ENCODE peak calls at places on chromosomes 6 and 20, in eight cellular contexts. S is B cell, T is Peyer's patch, H is mammary epithelial cell, I is astrocyte of the cerebellum, D is sigmoid colon, R is neural crest cell, W is AG10803. A is an unnamed sample.

GRCh38 chr6:30542915-30543314 is 13.4 kb downstream of the GNL1 start:
- DNase-seq in I (no peak), S (no peak), T (no peak), W (no peak), H (no peak), D (no peak), R (no peak), A (no peak)

GRCh38 chr6:141483561-141484061 is 649.1 kb upstream of the GJE1 start:
- DNase-seq in D (no peak), S (peak; percentile 75), T (peak; percentile 64), I (peak; percentile 57), H (peak; percentile 77), R (no peak), W (peak; percentile 98), A (peak; percentile 81)

GRCh38 chr6:65979120-65979519 is 272.1 kb upstream of the EYS start:
- DNase-seq in D (no peak), T (no peak), R (no peak), H (no peak), I (no peak), S (no peak), W (peak; percentile 56), A (no peak)

GRCh38 chr6:43221046-43221773 is 8.1 kb downstream of the DNPH1 start:
- DNase-seq in S (no peak), T (no peak), H (peak; percentile 29), I (no peak), R (no peak), W (peak; percentile 14), D (peak; percentile 35), A (no peak)

GRCh38 chr6:75418233-75418632 is 75.4 kb downstream of the FILIP1 start:
- DNase-seq in S (no peak), T (no peak), R (no peak), H (peak; percentile 73), I (no peak), W (peak; percentile 69), D (no peak), A (no peak)

GRCh38 chr6:80235647-80236046 is 129.2 kb downstream of the BCKDHB start:
- DNase-seq in D (no peak), R (no peak), H (no peak), T (no peak), I (no peak), W (no peak), S (no peak), A (no peak)

GRCh38 chr6:105593056-105593455 is 190.2 kb upstream of the PREP start:
- DNase-seq in S (no peak), I (no peak), H (peak; percentile 77), R (no peak), W (peak; percentile 51), T (no peak), D (no peak), A (no peak)

GRCh38 chr6:3748208-3748701 is 3.3 kb downstream of the PXDC1 start:
- DNase-seq in D (no peak), T (peak; percentile 54), W (peak; percentile 91), I (no peak), R (peak; percentile 69), H (peak; percentile 65), S (no peak), A (peak; percentile 70)

GRCh38 chr6:100426689-100427338 is 37.9 kb downstream of the SIM1 start:
- DNase-seq in T (no peak), D (no peak), I (no peak), W (peak; percentile 17), H (no peak), S (no peak), R (no peak), A (no peak)

GRCh38 chr6:41713650-41714291 is 21.6 kb downstream of the TFEB start:
- DNase-seq in T (peak; percentile 72), I (no peak), R (no peak), S (peak; percentile 68), D (no peak), H (peak; percentile 90), W (no peak), A (no peak)

GRCh38 chr6:105453968-105454367 is 51.1 kb upstream of the PREP start:
- DNase-seq in R (no peak), H (no peak), T (no peak), I (no peak), W (peak; percentile 26), S (no peak), D (no peak), A (no peak)

GRCh38 chr6:163337958-163338357 is 76.6 kb upstream of the QKI start:
- DNase-seq in H (no peak), I (no peak), R (no peak), T (no peak), D (no peak), W (no peak), S (no peak), A (no peak)

GRCh38 chr6:25617997-25618396 is 34.0 kb upstream of the SCGN start:
- DNase-seq in W (no peak), T (no peak), S (no peak), D (no peak), H (no peak), I (no peak), R (no peak), A (no peak)

GRCh38 chr6:166419268-166419667 is 36.5 kb upstream of the MPC1 start:
- DNase-seq in H (peak; percentile 76), T (peak; percentile 41), I (peak; percentile 36), S (no peak), W (peak; percentile 24), R (no peak), D (no peak), A (peak; percentile 74)

GRCh38 chr6:63525186-63525878 is 46.9 kb upstream of the LOC128125822 start:
- DNase-seq in D (no peak), S (no peak), T (no peak), R (no peak), H (no peak), I (no peak), W (no peak), A (no peak)

GRCh38 chr6:14804001-14804401 is 441.9 kb upstream of the JARID2 start:
- DNase-seq in R (no peak), D (no peak), S (no peak), H (peak; percentile 80), W (peak; percentile 50), I (no peak), T (no peak), A (no peak)

GRCh38 chr6:29734046-29735018 is 11.1 kb downstream of the HLA-F start:
- DNase-seq in I (no peak), H (peak; percentile 25), D (no peak), R (no peak), S (no peak), T (no peak), W (no peak), A (no peak)

GRCh38 chr6:45691426-45691825 is 313.7 kb upstream of the SUPT3H start:
- DNase-seq in D (no peak), S (no peak), W (no peak), T (no peak), R (no peak), I (no peak), H (no peak), A (no peak)

GRCh38 chr6:8548979-8549378 is 113.6 kb upstream of the SLC35B3 start:
- DNase-seq in H (no peak), D (no peak), I (no peak), R (no peak), W (no peak), S (no peak), T (no peak), A (no peak)

GRCh38 chr6:2101213-2101612 is 144.2 kb downstream of the GMDS start:
- DNase-seq in S (no peak), D (no peak), T (no peak), R (no peak), W (peak; percentile 13), H (peak; percentile 42), I (no peak), A (no peak)

GRCh38 chr6:2103644-2104523 is 141.5 kb downstream of the GMDS start:
- DNase-seq in R (no peak), S (no peak), H (peak; percentile 54), I (peak; percentile 36), D (no peak), T (no peak), W (peak; percentile 54), A (no peak)

GRCh38 chr6:2102966-2103365 is 142.4 kb downstream of the GMDS start:
- DNase-seq in W (no peak), D (no peak), T (no peak), R (no peak), S (no peak), H (no peak), I (no peak), A (no peak)

GRCh38 chr6:2102316-2102883 is 143.0 kb downstream of the GMDS start:
- DNase-seq in W (no peak), I (no peak), H (peak; percentile 10), T (no peak), D (no peak), R (no peak), S (no peak), A (no peak)

DNA sequence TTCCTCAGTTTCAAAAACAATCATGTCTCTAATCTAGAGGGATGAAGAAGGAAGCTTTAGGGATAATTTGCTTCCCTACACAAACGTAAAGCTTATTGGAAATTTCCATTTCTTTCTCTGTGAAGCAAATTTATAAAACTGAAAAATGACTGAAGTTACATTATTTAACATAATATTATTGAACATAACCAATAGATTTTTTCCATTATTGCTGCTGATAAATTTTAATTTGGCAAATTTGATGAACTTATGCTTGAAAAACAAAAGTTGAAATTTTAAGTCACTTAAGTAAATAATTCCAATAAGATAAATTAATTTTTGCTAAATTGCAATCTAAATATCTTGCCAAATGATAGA is 140.9 kb downstream of the GMDS start:
- DNase-seq in H (no peak), R (no peak), T (no peak), D (no peak), I (no peak), S (no peak), W (no peak), A (no peak)
- TF ChIP-seq CTCF in H (no peak), R (no peak), T (no peak), D (no peak), I (no peak), S (peak; percentile 32), W (no peak), A (no peak)

GRCh38 chr6:11381801-11382513 is 149.5 kb upstream of the NEDD9 start:
- DNase-seq in S (peak; percentile 83), D (no peak), H (no peak), R (no peak), W (no peak), I (no peak), T (peak; percentile 83), A (no peak)
- TF ChIP-seq CTCF in S (no peak), D (no peak), H (no peak), R (no peak), W (no peak), I (no peak), T (no peak), A (no peak)

GRCh38 chr6:44265003-44265842 is at the start of gene NFKBIE:
- DNase-seq in T (peak; percentile 96), D (peak; percentile 97), W (peak; percentile 82), H (peak; percentile 94), S (peak; percentile 95), I (peak; percentile 63), R (peak; percentile 94), A (no peak)
- TF ChIP-seq CTCF in T (no peak), D (no peak), W (peak; percentile 23), H (peak; percentile 40), S (peak; percentile 66), I (peak; percentile 46), R (peak; percentile 44), A (no peak)

DNA sequence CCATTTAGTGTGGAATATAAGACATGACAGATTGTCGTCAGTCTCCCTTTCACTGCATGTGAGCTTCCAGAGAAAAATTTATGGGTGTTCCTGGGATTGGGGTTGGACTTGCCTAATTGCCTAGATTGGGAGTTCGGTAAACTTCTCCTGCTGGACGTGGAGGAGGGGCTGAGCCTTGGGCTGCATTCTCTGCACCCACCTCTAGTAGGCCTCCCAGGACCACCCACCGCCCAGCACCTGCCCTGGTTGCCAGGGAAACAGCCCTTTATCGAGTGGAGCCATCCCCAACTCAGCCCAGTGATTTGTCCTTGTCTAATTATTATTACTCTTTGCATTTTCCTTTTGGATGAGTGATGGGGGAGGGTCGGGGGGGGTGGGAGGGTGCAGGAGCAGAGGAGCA is 104.3 kb downstream of the DHX35 start:
- DNase-seq in H (no peak), I (no peak), D (no peak), W (no peak), T (no peak), S (no peak), R (peak; percentile 44), A (no peak)
- TF ChIP-seq CTCF in H (no peak), I (no peak), D (no peak), W (no peak), T (no peak), S (no peak), R (peak; percentile 52), A (no peak)